ENCODE peak calls at places on chromosomes 16 and 17, in four cellular contexts. R is A549, P is transverse colon, Q is HepG2. U is an unnamed sample.

GRCh38 chr17:9244066-9245052 is 223.0 kb downstream of the NTN1 start:
- DNase-seq in R (no peak), P (peak; percentile 59), Q (no peak), U (no peak)

GRCh38 chr16:48811478-48811877 is 201.5 kb upstream of the N4BP1 start:
- DNase-seq in R (no peak), P (no peak), Q (no peak), U (no peak)

GRCh38 chr16:58588406-58588805 is 41.2 kb downstream of the CNOT1 start:
- DNase-seq in R (no peak), P (no peak), Q (no peak), U (no peak)

GRCh38 chr17:82112181-82112865 is 14.3 kb upstream of the FASN start:
- DNase-seq in R (no peak), P (no peak), Q (no peak), U (no peak)

GRCh38 chr17:74259667-74260524 is 14.1 kb upstream of the DNAI2 start:
- DNase-seq in R (no peak), P (no peak), Q (no peak), U (no peak)

GRCh38 chr16:28009586-28010373 is 53.7 kb downstream of the GSG1L start:
- DNase-seq in R (no peak), P (no peak), Q (no peak), U (no peak)

GRCh38 chr17:37082985-37083384 is 134.2 kb downstream of the AATF start:
- DNase-seq in R (no peak), P (no peak), Q (no peak), U (no peak)

GRCh38 chr17:19513897-19514488 is 19.7 kb upstream of the SLC47A1 start:
- DNase-seq in R (peak; percentile 82), P (peak; percentile 75), Q (peak; percentile 68), U (peak; percentile 59)

GRCh38 chr17:79654960-79655382 is 44.1 kb upstream of the RBFOX3 start:
- DNase-seq in R (no peak), P (no peak), Q (peak; percentile 15), U (no peak)

GRCh38 chr16:79980650-79981521 is 380.3 kb upstream of the MAF start:
- DNase-seq in R (no peak), P (no peak), Q (no peak), U (peak; percentile 52)

GRCh38 chr17:50117202-50118040 is 12.5 kb downstream of the SAMD14 start:
- DNase-seq in R (peak; percentile 74), P (peak; percentile 68), Q (peak; percentile 51), U (peak; percentile 94)

GRCh38 chr17:80785477-80786178 is 206.0 kb upstream of the CHMP6 start:
- DNase-seq in R (no peak), P (no peak), Q (no peak), U (peak; percentile 75)

GRCh38 chr17:1144139-1144538 is 35.6 kb downstream of the ABR start:
- DNase-seq in R (no peak), P (no peak), Q (no peak), U (no peak)

GRCh38 chr17:7435676-7436555 is 681 bp downstream of the TMEM102 start:
- DNase-seq in R (peak; percentile 65), P (peak; percentile 69), Q (no peak), U (peak; percentile 71)

GRCh38 chr16:75534560-75535205 is 1.2 kb downstream of the CHST5 start:
- DNase-seq in R (no peak), P (no peak), Q (no peak), U (peak; percentile 64)

GRCh38 chr16:85221081-85221809 is 109.0 kb upstream of the CIBAR2 start:
- DNase-seq in R (no peak), P (no peak), Q (no peak), U (no peak)

GRCh38 chr17:31674305-31674704 is 184.7 kb downstream of the COPRS start:
- DNase-seq in R (no peak), P (no peak), Q (no peak), U (no peak)

GRCh38 chr17:69857412-69857835 is 217.6 kb upstream of the KCNJ16 start:
- DNase-seq in R (peak; percentile 59), P (no peak), Q (no peak), U (no peak)

GRCh38 chr17:78484300-78485159 is 92.7 kb downstream of the DNAH17 start:
- DNase-seq in R (peak; percentile 58), P (peak; percentile 51), Q (no peak), U (peak; percentile 93)

DNA sequence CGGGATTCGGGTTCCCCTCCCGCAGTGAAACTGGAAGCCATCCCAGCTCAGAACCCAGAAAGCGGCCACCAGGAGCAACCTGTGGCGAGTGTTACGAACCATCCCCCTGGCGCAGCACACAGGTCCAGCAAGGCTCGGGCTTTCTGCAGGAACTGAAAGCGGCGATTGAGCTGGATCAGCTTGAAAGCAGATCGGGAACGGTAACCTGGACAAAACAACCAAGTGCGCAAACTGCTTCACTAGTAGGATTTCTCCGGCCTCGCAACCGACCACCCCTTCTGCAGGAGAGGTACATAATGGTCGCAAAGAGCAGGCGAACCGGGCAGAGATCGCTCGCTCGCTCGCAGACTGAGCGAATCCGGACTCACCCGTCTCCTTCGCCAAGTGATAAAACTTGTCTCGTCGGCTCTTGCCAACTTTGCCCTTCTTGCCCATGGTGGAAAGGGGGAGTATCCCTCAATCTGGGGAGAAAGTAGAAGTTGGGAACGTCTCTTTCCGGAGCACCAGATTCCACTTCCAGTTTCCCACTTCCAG is 696 bp upstream of the PSMC5 start:
- DNase-seq in R (no peak), P (peak; percentile 42), Q (no peak), U (peak; percentile 37)
- TF ChIP-seq CTCF in R (no peak), P (no peak), Q (no peak), U (no peak)

DNA sequence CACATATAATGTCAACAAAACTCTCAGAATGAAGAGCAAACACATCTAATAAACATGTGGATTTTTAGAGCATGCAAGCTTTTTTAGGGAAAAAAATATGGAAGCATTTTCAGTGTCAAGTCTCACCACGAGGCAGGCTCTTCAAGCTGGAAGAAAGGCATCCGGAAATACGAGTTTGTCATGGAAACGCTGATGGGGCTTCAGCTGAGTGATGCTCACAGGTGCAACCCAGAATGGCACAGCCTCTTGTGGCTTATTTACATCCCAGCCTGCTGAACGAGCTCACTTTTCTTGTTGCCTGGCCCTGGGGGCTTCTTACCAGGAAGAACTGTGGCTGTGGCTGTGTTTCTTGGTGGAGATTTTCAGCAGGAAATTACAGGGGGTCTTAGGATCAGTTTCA is 24.1 kb upstream of the DYNLL2 start:
- DNase-seq in R (no peak), P (no peak), Q (no peak), U (no peak)
- TF ChIP-seq EP300 in R (no peak), P (no peak), Q (no peak), U (no peak)

GRCh38 chr17:43026610-43027009 is 1.6 kb downstream of the RND2 start:
- DNase-seq in R (no peak), P (no peak), Q (no peak), U (no peak)
- H3K4me3 ChIP-seq in R (no peak overlapping the region), P (no peak overlapping the region), Q (no peak overlapping the region), U (no peak overlapping the region)

DNA sequence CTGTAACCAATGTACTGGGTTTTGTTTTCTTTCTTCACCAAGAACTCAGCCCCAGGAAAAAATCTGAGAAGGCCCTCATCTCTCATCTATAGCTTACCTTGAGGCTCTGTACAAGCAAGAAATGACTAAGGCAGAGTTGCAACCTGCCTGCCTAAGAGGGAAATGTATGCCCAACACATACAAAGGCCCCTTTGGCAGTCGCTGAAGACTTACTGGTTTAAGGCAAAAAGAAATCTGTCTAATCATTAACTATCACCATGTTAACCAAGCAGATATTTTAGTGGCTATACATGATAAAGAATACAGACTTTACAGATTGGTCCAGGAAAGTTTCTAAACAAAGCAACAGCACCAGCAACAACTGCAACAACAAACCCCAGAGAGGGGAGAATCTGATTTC is 14.2 kb downstream of the ZNF624 start:
- DNase-seq in R (no peak), P (no peak), Q (peak; percentile 18), U (no peak)
- TF ChIP-seq CTCF in R (no peak), P (no peak), Q (no peak), U (no peak)

DNA sequence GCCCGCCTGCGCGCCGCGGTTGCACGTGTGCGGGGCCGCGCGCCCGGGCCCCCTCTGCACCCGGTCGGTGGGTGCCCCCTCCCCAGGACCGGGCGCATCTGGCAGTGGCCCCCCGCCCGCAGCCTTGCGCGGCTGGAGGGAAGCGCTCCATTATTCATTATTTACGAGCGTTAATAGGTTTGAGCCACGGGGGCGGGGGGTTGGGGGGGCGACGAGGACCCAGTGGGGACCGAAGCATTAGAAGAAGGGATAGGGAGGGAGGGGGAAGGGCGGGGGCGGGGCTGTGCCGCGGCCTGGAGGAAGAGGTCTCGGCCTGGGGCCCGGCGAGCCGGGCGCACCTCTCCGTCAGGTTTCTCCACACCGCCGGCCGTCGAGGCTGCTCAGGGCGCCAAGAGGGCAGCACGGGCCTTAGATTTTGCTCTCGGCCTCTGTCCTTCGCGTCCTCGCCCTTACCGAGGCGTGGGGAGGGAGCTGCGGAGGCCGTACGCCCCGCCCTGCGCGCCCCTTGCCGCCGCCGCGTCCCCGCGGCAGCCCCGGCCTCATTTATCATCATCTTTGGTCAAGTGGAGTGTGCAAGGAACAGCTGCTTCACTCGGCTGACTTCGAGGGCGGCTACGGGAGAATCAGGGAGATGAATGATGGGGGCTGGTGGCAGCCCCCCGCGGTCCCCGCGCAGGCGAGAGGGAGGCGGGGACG is 54.2 kb downstream of the SREBF1 start:
- DNase-seq in R (no peak), P (no peak), Q (no peak), U (no peak)
- TF ChIP-seq EP300 in R (no peak), P (no peak), Q (no peak), U (no peak)

GRCh38 chr17:63702616-63703015 is 2.7 kb upstream of the LIMD2 start:
- DNase-seq in R (no peak), P (no peak), Q (no peak), U (no peak)
- H3K4me3 ChIP-seq in R (no peak overlapping the region), P (no peak overlapping the region), Q (no peak overlapping the region), U (no peak overlapping the region)

GRCh38 chr17:44308320-44308818 is at the start of gene RUNDC3A:
- DNase-seq in R (peak; percentile 80), P (peak; percentile 81), Q (peak; percentile 59), U (peak; percentile 97)
- TF ChIP-seq CTCF in R (no peak), P (no peak), Q (no peak), U (no peak)

GRCh38 chr17:55663395-55663794 is 59.3 kb downstream of the TMEM100 start:
- DNase-seq in R (no peak), P (no peak), Q (no peak), U (no peak)
- TF ChIP-seq EP300 in R (no peak), P (no peak), Q (no peak), U (no peak)

DNA sequence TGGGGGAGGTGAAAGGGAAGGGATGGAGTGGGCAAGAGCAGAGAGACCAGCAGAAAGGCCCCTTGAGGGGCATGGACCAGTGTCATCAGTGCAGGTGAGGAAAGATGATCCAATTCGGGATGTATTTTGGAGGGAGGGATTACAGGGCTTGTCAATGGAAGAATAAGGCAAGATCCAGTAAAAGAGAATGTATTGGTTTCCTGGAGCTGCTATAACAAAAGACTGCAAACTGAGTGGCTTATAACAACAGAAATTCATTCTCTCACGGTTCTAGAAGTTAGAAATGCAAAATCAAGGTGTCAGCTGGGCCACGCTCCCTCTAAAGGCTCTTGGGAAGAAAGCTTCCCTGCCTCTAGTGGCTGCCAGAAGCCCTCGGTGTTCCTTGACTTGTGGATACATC is 41.7 kb downstream of the SLC39A11 start:
- DNase-seq in R (no peak), P (no peak), Q (no peak), U (no peak)
- H3K4me3 ChIP-seq in R (no peak overlapping the region), P (no peak overlapping the region), Q (no peak overlapping the region), U (no peak overlapping the region)